ENCODE peak calls at places on chromosomes 11 and 22, in five cellular contexts. K is GM23248, M is ovary, Q is SJSA1, L is left ventricle myocardium inferior. A is an unnamed sample. For H3K4me1 and H3K9me3, the result is how much of the 10 kb centered on the place peaks cover.

GRCh38 chr11:17221968-17222367 is 14.2 kb upstream of the PIK3C2A start:
- DNase-seq in K (peak), M (no peak), Q (no peak), L (no peak), A (no peak)

GRCh38 chr11:103086461-103086860 is 5.5 kb downstream of the DCUN1D5 start:
- DNase-seq in K (peak), M (no peak), Q (no peak), L (no peak), A (no peak)

GRCh38 chr22:42695294-42695693 is 25.4 kb downstream of the A4GALT start:
- DNase-seq in K (peak), M (no peak), Q (no peak), L (peak), A (peak)

GRCh38 chr11:94283678-94284077 is 20.7 kb upstream of the IZUMO1R start:
- DNase-seq in K (no peak), M (peak), Q (no peak), L (no peak), A (no peak)

GRCh38 chr22:36440429-36441002 is 40.9 kb downstream of the TXN2 start:
- DNase-seq in K (no peak), M (no peak), Q (no peak), L (no peak), A (peak)

GRCh38 chr11:36339899-36340298 is 43.8 kb downstream of the PRR5L start:
- DNase-seq in K (no peak), M (no peak), Q (no peak), L (no peak), A (no peak)

GRCh38 chr11:45805305-45806071 is 539 bp downstream of the SLC35C1 start:
- DNase-seq in K (peak), M (peak), Q (peak), L (peak), A (peak)

GRCh38 chr22:30885591-30885990 is 83.0 kb downstream of the MORC2 start:
- DNase-seq in K (no peak), M (no peak), Q (no peak), L (no peak), A (no peak)

GRCh38 chr11:102683277-102683676 is 22.3 kb downstream of the MMP27 start:
- DNase-seq in K (no peak), M (no peak), Q (no peak), L (no peak), A (no peak)

GRCh38 chr11:114162719-114163123 is 103.2 kb downstream of the ZBTB16 start:
- DNase-seq in K (peak), M (peak), Q (peak), L (peak), A (peak)

GRCh38 chr11:279966-280761 is 2.0 kb downstream of the NLRP6 start:
- DNase-seq in K (peak), M (no peak), Q (peak), L (no peak), A (no peak)

GRCh38 chr11:9330387-9331384 is 16.3 kb upstream of the TMEM41B start:
- DNase-seq in K (peak), M (no peak), Q (no peak), L (no peak), A (no peak)

DNA sequence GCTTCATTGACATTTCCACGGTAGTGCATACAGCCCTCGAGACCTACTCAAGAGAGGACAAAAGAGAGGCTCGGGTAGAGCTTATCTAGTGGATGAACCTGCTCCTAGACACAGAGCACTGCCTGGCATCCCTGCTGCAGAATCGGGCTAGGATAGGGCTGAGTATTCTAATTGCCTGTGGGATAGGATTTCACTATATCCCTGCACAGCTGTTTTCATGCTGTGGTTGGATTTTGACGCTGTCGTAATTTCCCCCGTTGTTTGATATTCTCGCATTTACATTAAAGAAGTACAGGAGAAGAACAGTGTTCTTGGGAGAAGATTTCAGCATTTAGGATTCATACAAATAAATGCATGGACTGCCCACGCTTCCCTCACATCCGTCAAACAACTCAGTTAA is 107.8 kb downstream of the KIRREL3 start:
- DNase-seq in K (no peak), M (no peak), Q (no peak), L (no peak), A (no peak)
- H3K4me1 ChIP-seq in K (under half), M (under half), Q (under half), L (under half), A (under half)

DNA sequence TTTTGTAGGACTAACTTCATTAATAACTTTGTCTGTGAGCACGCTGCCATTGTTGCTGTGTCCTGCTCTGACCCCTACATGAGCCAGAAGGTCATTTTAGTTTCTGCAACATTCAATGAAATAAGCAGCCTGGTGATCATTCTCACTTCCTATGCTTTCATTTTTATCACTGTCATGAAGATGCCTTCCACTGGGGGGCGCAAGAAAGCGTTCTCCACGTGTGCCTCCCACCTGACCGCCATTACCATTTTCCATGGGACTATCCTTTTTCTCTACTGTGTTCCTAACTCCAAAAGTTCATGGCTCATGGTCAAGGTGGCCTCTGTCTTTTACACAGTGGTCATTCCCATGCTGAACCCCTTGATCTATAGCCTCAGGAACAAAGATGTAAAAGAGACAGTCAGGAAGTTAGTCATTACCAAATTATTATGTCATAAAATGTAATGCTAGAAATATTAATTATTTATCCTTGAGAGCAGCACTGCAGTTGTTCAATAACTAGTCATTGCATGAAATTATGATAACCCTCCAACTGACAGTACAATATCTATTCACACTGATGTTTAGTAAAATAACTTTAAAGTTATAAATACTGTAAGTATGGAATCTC is 46.4 kb upstream of the OR5D13 start:
- DNase-seq in K (no peak), M (no peak), Q (no peak), L (no peak), A (no peak)
- H3K9me3 ChIP-seq in K (under half), M (under half), Q (under half), L (under half), A (under half)

GRCh38 chr11:78470861-78471442 is 53.3 kb upstream of the GAB2 start:
- DNase-seq in K (no peak), M (no peak), Q (no peak), L (no peak), A (no peak)
- H3K4me1 ChIP-seq in K (under half), M (under half), Q (under half), L (under half), A (under half)

DNA sequence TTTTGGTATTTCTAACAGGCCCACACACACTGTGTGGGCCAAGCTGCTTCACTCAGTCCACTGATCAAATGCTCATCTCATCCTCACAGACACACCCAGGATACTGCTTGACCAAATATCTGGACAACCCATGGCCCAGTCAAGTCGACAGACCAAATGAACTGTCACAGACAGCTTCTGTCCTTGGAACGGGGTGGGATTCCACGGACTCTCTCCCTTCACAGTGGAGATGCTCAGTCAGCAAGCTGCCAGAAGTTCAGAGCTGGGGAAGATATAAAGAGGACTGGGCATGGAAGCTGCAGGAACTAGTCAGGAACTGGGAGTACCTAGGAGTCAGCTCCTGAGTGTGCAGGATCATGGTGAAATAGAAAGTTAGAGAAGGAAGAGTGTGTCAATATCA is 34.6 kb upstream of the CD81 start:
- DNase-seq in K (no peak), M (no peak), Q (no peak), L (no peak), A (no peak)
- H3K9me3 ChIP-seq in K (under half), M (under half), Q (under half), L (under half), A (under half)

DNA sequence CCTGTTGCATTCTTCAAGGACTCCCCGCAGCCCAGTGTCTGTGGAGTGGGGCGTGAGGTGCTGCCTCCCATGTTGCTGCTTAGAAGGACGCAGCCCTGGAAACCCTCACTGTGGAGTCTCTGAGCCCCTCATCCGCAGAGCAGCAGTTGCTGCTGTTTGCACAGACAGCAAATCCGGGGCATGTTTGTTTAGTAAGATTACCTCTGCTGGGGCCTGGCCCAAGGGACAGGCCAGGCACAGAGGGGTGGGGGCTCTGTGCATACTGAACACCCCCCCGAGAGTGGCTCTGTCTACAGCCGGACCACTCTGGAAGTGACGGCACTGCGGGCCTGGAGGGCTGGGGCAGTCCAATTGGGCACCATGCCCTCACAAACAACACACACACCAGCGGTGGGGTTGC is 22.9 kb upstream of the CCDC188 start:
- DNase-seq in K (no peak), M (no peak), Q (no peak), L (no peak), A (no peak)
- H3K4me1 ChIP-seq in K (under half), M (under half), Q (under half), L (under half), A (under half)

DNA sequence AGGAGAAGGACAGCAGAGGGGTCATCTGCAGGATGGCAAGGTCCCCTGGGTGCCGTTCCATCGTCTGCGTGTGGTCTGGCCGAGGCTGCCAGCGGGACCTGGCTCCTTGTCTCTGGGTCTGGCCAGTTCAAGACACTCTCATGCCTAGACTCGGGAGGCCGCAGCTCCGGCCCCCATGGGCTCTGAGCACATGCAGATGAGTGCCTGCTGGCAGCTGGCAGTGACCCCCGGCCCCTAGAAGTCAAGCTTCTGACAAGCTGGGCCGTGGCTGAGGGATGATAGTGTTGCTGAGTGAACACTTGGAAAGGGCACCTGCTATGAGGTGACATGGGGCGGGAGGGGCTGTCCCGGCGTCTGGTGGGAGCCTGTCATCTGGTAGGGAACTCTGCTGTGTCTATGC is 1180.6 kb downstream of the BRD1 start:
- DNase-seq in K (no peak), M (no peak), Q (no peak), L (no peak), A (no peak)
- H3K9me3 ChIP-seq in K (under half), M (under half), Q (under half), L (under half), A (under half)

DNA sequence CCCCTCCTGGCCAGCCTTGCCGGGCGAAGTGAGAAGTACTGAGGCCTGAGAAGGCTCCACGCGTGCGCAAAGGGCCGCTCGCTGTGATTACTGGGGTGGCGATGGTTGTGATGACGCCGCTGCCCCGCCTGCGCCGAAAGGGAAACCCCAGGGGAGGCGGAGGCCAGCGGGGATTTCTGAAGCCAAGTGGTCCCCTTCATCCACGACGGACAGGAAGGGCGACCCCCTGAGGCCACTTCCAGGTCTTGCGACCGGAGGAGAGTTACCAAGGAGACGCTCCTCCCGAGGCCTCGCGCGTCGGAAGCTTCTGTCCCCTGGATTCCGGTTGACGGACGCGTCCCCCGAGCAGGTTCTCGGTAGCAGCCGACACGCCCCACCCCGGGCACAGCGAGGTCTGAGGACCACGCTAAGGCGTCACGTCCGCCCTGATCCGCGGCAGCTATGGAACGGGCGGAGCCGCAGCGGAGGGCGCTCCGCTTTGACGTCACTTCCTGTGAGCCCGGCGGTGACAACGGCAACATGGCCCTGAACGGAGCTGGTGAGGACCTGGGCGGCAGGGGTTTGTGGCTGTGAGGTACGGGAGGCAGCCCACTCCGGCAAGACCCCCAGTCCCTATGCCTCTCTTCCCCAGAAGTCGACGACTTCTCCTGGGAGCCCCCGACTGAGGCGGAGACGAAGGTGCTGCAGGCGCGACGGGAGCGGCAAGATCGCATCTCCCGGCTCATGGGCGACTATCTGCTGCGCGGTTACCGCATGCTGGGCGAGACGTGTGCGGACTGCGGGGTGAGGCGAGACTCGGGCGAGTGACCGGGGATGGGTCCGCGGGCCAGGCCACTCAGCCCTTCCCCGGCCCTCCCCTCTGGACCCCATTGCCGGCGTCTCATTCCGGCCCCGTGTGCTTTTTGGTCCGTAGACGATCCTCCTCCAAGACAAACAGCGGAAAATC is at the start of gene ZNRD2:
- DNase-seq in K (peak), M (peak), Q (peak), L (peak), A (peak)
- H3K4me1 ChIP-seq in K (under half), M (under half), Q (half or more), L (half or more), A (under half)

DNA sequence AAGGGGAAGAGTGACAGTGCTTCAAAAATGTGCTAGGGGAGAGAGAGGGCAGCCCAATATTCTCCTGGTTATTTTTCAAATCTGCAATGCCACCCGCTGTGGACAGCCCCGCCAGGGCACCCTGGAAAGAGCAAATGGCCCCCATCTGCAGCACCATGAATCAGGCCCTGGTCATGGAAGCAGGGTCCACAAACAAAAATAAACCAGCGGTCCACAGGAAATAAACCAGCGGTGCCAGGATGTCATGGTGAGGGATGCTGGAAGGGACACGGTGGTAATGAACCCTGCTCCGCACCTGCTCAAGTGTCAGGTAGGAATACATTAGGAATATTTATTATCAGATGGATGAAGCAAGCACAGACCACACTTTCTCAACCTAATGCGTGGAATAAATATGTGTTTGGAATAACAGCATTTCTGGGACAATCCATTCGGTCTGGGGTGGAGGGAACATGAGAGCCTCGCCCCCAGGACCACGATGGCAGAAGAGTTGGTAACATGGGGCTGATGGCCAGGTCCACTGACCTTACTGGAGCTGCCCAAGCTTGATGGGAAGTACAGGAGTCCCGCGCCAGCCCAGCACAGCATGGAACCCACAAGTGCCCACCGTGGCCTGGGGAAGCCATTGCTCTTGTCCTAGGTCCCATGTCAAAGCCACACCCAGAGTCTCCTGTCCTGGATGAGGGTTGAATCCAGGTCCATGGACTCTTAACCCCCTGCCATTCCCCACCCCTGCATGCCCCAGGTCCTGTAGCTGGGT is 181.7 kb downstream of the BRD1 start:
- DNase-seq in K (no peak), M (no peak), Q (no peak), L (no peak), A (peak)
- H3K9me3 ChIP-seq in K (under half), M (under half), Q (under half), L (under half), A (under half)

A was measured in right cardiac atrium.